ENCODE peak calls at places on chromosome 2, in eight cellular contexts. U, G, O, T, S, A, F and Z are unnamed samples.

GRCh38 chr2:79757526-79757925 is 244.7 kb downstream of the CTNNA2 start:
- DNase-seq in U (no peak), G (no peak), O (no peak), T (no peak), S (no peak), A (no peak), F (no peak), Z (no peak)

GRCh38 chr2:102753563-102754159 is 8.2 kb upstream of the TMEM182 start:
- DNase-seq in U (peak), G (peak), O (peak), T (no peak), S (no peak), A (peak), F (peak), Z (no peak)

GRCh38 chr2:198961555-198961954 is 496.2 kb downstream of the SATB2 start:
- DNase-seq in U (peak), G (no peak), O (no peak), T (no peak), S (no peak), A (no peak), F (no peak), Z (no peak)

GRCh38 chr2:222769941-222770340 is 90.9 kb upstream of the ACSL3 start:
- DNase-seq in U (no peak), G (no peak), O (no peak), T (no peak), S (no peak), A (no peak), F (no peak), Z (no peak)

GRCh38 chr2:186780701-186781316 is 68.2 kb downstream of the ZSWIM2 start:
- DNase-seq in U (peak), G (no peak), O (no peak), T (no peak), S (no peak), A (peak), F (peak), Z (no peak)

GRCh38 chr2:109226128-109226527 is 97.1 kb downstream of the SH3RF3 start:
- DNase-seq in U (no peak), G (no peak), O (no peak), T (no peak), S (peak), A (no peak), F (peak), Z (no peak)

GRCh38 chr2:68074050-68074449 is 11.2 kb upstream of the C1D start:
- DNase-seq in U (no peak), G (no peak), O (no peak), T (no peak), S (no peak), A (no peak), F (no peak), Z (no peak)

GRCh38 chr2:237181844-237182243 is 96.2 kb downstream of the COPS8 start:
- DNase-seq in U (peak), G (no peak), O (no peak), T (peak), S (no peak), A (no peak), F (no peak), Z (no peak)

GRCh38 chr2:122340246-122340645 is 584.8 kb downstream of the TSN start:
- DNase-seq in U (no peak), G (no peak), O (no peak), T (no peak), S (no peak), A (no peak), F (no peak), Z (no peak)

GRCh38 chr2:82857952-82858351 is 1601.1 kb downstream of the SUCLG1 start:
- DNase-seq in U (no peak), G (no peak), O (no peak), T (no peak), S (no peak), A (no peak), F (no peak), Z (no peak)

DNA sequence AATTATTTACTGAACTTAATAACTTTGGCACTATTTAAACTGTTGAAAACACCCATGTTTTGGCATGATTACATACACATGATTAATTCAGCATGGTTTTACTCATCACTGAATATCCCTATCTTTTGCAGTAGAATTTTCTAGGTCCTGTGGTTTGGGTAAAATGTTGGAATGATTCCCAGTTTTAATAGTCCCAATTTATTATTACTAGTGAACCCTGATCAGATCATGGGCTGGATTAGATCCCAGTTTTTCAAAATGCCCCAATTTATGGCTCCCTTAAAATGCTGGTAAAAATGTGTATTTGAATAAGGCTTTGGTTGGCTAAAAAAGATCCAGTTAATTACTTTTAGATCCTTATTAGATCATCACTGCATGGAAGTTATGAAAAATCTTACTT is 273.6 kb upstream of the NRP2 start:
- DNase-seq in U (no peak), G (no peak), O (no peak), T (no peak), S (no peak), A (peak), F (no peak), Z (no peak)
- TF ChIP-seq EP300 in U (no peak), G (no peak), O (no peak), T (no peak), S (no peak), A (peak), F (no peak), Z (no peak)

DNA sequence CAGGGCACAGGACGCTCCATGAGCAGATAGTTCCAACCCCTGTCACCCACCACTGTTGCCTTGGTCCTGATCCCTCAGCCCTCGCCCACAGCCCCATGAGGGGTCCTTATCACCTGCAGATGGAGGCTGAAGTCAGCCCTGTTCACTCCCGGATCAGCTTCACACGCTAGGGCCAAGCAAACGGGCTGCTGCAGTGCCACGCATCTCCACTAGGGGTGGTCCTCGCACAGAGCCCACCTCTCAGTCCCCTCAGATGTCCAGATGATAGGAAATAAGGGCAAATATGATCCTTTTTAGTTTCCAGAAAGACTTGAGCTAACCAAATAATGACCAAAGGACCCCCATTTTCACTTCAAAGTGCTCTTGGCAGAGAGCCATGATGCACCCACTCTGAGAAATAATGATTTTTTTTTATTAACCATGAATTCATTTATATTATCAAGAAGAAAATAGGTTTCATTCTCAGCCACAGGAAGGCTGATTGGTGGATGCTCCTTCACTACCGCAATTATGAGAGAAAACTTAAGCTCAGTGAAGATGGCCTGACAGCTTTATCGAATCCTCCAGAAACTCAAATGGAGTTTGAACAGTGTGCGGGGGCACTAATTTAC is 71.9 kb upstream of the KLHL29 start:
- DNase-seq in U (peak), G (no peak), O (peak), T (no peak), S (no peak), A (peak), F (no peak), Z (no peak)
- TF ChIP-seq EP300 in U (no peak), G (no peak), O (no peak), T (no peak), S (no peak), A (no peak), F (no peak), Z (no peak)

GRCh38 chr2:23703583-23704385 is 223.1 kb downstream of the ATAD2B start:
- DNase-seq in U (no peak), G (no peak), O (no peak), T (peak), S (no peak), A (no peak), F (no peak), Z (no peak)
- TF ChIP-seq EP300 in U (no peak), G (no peak), O (no peak), T (no peak), S (no peak), A (no peak), F (no peak), Z (no peak)

GRCh38 chr2:176132397-176133086 is 3.0 kb downstream of the HOXD8 start:
- DNase-seq in U (no peak), G (no peak), O (no peak), T (no peak), S (no peak), A (no peak), F (no peak), Z (no peak)
- TF ChIP-seq EP300 in U (no peak), G (no peak), O (no peak), T (no peak), S (no peak), A (no peak), F (no peak), Z (no peak)